ENCODE peak calls at places on chromosomes 16 and 17, in nine cellular contexts. J is Peyer's patch, N is HCT116, G is body of pancreas, T is sigmoid colon, W is uterus, E is IMR-90, V is thyroid gland, O is endothelial cell of umbilical vein. A is an unnamed sample. For H3K27me3 and H3K4me1, the result is how much of the 10 kb centered on the place peaks cover.

GRCh38 chr17:67772679-67773078 is 52.6 kb upstream of the BPTF start:
- DNase-seq in N (no peak), E (no peak), T (no peak), G (no peak), J (no peak), V (no peak), W (no peak), O (no peak), A (no peak)

GRCh38 chr16:75288596-75289120 is 37.2 kb upstream of the BCAR1 start:
- DNase-seq in V (peak), G (no peak), E (no peak), O (no peak), N (no peak), W (no peak), J (no peak), T (no peak), A (no peak)

GRCh38 chr17:51914613-51915012 is 243.9 kb downstream of the CA10 start:
- DNase-seq in T (no peak), W (no peak), N (no peak), V (no peak), G (no peak), E (no peak), J (no peak), O (no peak), A (no peak)

GRCh38 chr16:28974007-28974436 is 556 bp upstream of the SPNS1 start:
- DNase-seq in N (peak), T (no peak), E (peak), G (peak), J (no peak), W (peak), O (peak), V (peak), A (peak)

GRCh38 chr16:53061256-53061655 is 6.5 kb downstream of the CHD9 start:
- DNase-seq in V (no peak), T (no peak), N (no peak), E (no peak), G (no peak), O (no peak), J (no peak), W (no peak), A (no peak)

GRCh38 chr16:82625066-82625968 is 1.5 kb upstream of the CDH13 start:
- DNase-seq in T (peak), G (no peak), E (no peak), N (no peak), J (no peak), W (no peak), O (no peak), V (no peak), A (no peak)

GRCh38 chr16:82157836-82158235 is 12.2 kb downstream of the MPHOSPH6 start:
- DNase-seq in E (no peak), O (no peak), J (no peak), T (no peak), W (no peak), N (no peak), V (no peak), G (no peak), A (no peak)

GRCh38 chr16:69567031-69567680 is 1.4 kb downstream of the NFAT5 start:
- DNase-seq in J (no peak), V (peak), E (peak), T (no peak), W (peak), N (no peak), O (peak), G (peak), A (no peak)

GRCh38 chr17:16820161-16820877 is 130.3 kb downstream of the CCDC144A start:
- DNase-seq in W (no peak), V (no peak), G (no peak), N (no peak), O (no peak), T (no peak), E (no peak), J (no peak), A (peak)

GRCh38 chr16:57341441-57342303 is 16.9 kb upstream of the CCL22 start:
- DNase-seq in G (peak), T (no peak), O (no peak), E (peak), W (no peak), V (peak), J (no peak), N (no peak), A (peak)

GRCh38 chr17:40542562-40543411 is 22.5 kb downstream of the CCR7 start:
- DNase-seq in O (peak), V (no peak), E (peak), G (peak), T (peak), W (peak), N (no peak), J (peak), A (peak)

GRCh38 chr16:22788190-22788530 is 25.8 kb upstream of the HS3ST2 start:
- DNase-seq in N (no peak), G (no peak), W (no peak), V (no peak), E (no peak), J (no peak), O (no peak), T (no peak), A (no peak)

GRCh38 chr16:84117482-84117843 is 721 bp upstream of the MBTPS1 start:
- DNase-seq in G (no peak), J (no peak), W (no peak), V (no peak), N (no peak), O (peak), E (peak), T (no peak), A (no peak)

DNA sequence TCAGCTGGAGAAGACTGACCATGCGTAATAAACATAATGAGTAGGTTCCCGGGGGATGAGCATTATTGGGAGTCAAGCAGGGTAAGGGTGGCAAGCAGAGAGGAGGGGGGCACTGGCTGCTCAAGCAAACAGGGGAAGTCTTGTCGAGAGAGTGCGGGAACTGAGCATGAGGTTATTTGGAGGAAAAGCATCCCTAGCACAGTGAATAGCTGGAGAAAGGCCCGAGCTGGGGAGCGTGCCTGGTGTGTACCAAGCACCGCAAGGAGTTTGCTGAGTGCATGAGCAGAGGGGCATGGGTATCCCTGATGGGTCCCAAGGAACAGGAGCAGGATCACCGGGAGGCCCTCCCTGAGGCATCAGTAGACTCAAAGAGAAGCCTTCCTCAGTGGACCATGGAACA is 17.2 kb downstream of the CYTH1 start:
- DNase-seq in W (no peak), O (no peak), E (no peak), T (no peak), G (no peak), J (no peak), N (no peak), V (no peak), A (no peak)
- TF ChIP-seq POLR2A in W (no peak), O (no peak), E (no peak), T (no peak), G (no peak), J (no peak), N (no peak), V (no peak), A (no peak)

GRCh38 chr17:74691151-74691550 is 21.6 kb downstream of the CD300LF start:
- DNase-seq in E (no peak), G (no peak), W (no peak), N (no peak), J (no peak), T (peak), O (no peak), V (no peak), A (no peak)
- H3K27me3 ChIP-seq in E (under half), G (under half), W (under half), N (under half), J (under half), T (under half), O (under half), V (under half), A (under half)

GRCh38 chr17:17851101-17851500 is 14.3 kb upstream of the SREBF1 start:
- DNase-seq in G (no peak), W (no peak), V (peak), J (no peak), O (no peak), N (no peak), E (no peak), T (no peak), A (no peak)
- H3K4me1 ChIP-seq in G (under half), W (under half), V (half or more), J (under half), O (under half), N (under half), E (under half), T (under half), A (under half)

GRCh38 chr17:75516255-75516618 is at the start of gene TSEN54:
- DNase-seq in O (peak), E (peak), V (peak), G (peak), N (peak), T (peak), W (peak), J (peak), A (peak)

GRCh38 chr17:75515523-75516254 is at the start of gene CASKIN2:
- DNase-seq in G (peak), T (peak), W (peak), J (peak), E (peak), O (peak), N (peak), V (peak), A (peak)

GRCh38 chr17:75513667-75514052 is 1.7 kb downstream of the CASKIN2 start:
- DNase-seq in J (no peak), G (no peak), W (peak), V (no peak), O (no peak), T (no peak), E (no peak), N (no peak), A (no peak)

GRCh38 chr17:75514299-75515228 is 773 bp downstream of the CASKIN2 start:
- DNase-seq in G (peak), E (peak), V (peak), T (no peak), W (peak), N (no peak), O (no peak), J (no peak), A (peak)

DNA sequence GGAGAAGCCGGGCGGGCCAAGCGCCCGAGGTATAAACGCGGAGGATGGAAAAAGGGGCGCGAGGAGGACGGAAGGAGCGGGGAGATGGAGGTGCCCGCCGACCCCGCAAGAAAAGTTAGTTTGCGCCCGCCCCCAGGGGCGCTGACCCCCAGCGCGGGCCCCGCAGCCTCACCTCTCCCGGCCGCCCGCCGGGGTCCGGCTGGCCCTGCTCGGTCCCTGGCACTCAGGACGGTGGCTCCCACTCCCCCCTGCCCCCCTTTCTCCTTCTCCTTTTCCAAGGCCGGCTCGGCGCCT is 161 bp downstream of the CASKIN2 start:
- DNase-seq in W (no peak), E (no peak), N (no peak), V (no peak), G (no peak), O (no peak), J (no peak), T (no peak), A (no peak)
- TF ChIP-seq POLR2A in W (peak), E (no peak), N (no peak), V (no peak), G (peak), O (peak), J (no peak), T (no peak), A (no peak)

GRCh38 chr17:41579484-41580243 is 7.0 kb downstream of the KRT14 start:
- DNase-seq in W (peak), G (peak), T (peak), N (peak), J (peak), E (peak), V (peak), O (peak), A (peak)
- H3K27me3 ChIP-seq in W (under half), G (under half), T (under half), N (under half), J (under half), E (under half), V (under half), O (under half), A (under half)

GRCh38 chr17:2238432-2239169 is 65.0 kb downstream of the SMG6 start:
- DNase-seq in O (peak), T (peak), J (no peak), W (peak), N (no peak), G (peak), E (no peak), V (peak), A (peak)
- H3K4me1 ChIP-seq in O (under half), T (under half), J (under half), W (under half), N (under half), G (under half), E (under half), V (under half), A (under half)

GRCh38 chr17:66375121-66375520 is 72.7 kb downstream of the PRKCA start:
- DNase-seq in V (no peak), O (no peak), G (no peak), T (no peak), W (no peak), N (no peak), E (no peak), J (no peak), A (no peak)
- TF ChIP-seq POLR2A in V (no peak), O (no peak), G (no peak), T (no peak), W (no peak), N (no peak), E (no peak), J (no peak), A (no peak)

DNA sequence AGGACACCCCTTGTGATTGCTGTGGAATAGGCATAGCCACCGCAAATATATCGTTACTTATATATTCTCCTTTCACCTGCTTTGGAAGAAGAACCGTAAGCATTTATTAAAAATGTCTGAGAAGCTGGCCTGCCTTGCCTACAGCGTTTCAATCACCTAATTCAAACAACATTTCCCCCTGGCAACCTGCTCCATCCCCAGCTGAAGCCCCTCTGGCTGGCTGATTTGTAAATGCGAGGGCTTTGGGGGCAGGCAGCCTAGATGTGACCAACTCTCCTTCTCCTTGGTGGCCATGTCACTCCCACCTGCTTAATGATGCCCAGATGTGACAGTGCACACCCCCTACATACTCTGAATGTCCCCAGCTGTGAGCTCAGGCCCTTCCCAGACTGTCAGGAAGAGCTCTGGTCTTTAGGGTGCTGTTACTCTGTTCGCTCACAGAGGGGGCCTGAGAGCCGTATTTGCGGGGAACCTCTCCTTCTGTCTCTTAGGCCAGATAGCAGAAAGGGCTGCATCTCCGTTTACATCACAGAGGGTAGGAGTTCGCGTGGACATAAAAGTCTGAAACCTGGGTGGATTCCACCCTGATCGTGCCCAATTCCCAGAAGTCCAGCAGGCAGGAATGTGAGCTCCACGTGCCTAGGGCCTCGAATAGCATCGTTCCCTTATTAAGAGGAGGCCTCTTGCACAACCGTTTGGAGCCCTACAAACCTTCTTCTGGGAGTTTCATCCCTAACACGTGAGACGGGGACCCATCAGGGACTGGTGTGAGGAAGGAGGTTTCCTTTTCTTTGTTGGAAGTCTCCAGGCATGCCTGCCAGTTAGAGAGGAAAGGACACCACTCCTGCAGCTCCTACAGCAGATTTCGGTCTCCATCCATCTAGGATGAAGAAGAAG is 2.4 kb upstream of the SDK2 start:
- DNase-seq in W (no peak), J (no peak), V (no peak), N (no peak), O (no peak), G (no peak), T (no peak), E (no peak), A (no peak)
- H3K27me3 ChIP-seq in W (under half), J (under half), V (under half), N (under half), O (under half), G (under half), T (half or more), E (under half), A (half or more)

GRCh38 chr16:30761427-30761927 is 385 bp downstream of the CFAP119 start:
- DNase-seq in G (peak), E (peak), J (peak), T (no peak), W (no peak), V (peak), O (peak), N (no peak), A (peak)

GRCh38 chr16:30758988-30759461 is 2.8 kb downstream of the CFAP119 start:
- DNase-seq in V (no peak), T (peak), N (no peak), W (no peak), G (peak), J (no peak), O (no peak), E (no peak), A (no peak)

GRCh38 chr16:30760160-30760559 is 1.7 kb downstream of the CFAP119 start:
- DNase-seq in E (no peak), T (peak), V (no peak), N (no peak), O (no peak), J (no peak), G (no peak), W (no peak), A (no peak)

GRCh38 chr16:30761928-30762902 is at the start of the genes CFAP119 and RNF40:
- DNase-seq in W (peak), N (peak), J (peak), E (peak), O (peak), G (peak), T (peak), V (peak), A (peak)

GRCh38 chr16:30760577-30761426 is 1.1 kb downstream of the CFAP119 start:
- DNase-seq in N (no peak), W (no peak), J (no peak), T (no peak), O (no peak), G (no peak), V (no peak), E (no peak), A (no peak)
- H3K4me1 ChIP-seq in N (under half), W (under half), J (under half), T (under half), O (under half), G (under half), V (under half), E (under half), A (under half)

DNA sequence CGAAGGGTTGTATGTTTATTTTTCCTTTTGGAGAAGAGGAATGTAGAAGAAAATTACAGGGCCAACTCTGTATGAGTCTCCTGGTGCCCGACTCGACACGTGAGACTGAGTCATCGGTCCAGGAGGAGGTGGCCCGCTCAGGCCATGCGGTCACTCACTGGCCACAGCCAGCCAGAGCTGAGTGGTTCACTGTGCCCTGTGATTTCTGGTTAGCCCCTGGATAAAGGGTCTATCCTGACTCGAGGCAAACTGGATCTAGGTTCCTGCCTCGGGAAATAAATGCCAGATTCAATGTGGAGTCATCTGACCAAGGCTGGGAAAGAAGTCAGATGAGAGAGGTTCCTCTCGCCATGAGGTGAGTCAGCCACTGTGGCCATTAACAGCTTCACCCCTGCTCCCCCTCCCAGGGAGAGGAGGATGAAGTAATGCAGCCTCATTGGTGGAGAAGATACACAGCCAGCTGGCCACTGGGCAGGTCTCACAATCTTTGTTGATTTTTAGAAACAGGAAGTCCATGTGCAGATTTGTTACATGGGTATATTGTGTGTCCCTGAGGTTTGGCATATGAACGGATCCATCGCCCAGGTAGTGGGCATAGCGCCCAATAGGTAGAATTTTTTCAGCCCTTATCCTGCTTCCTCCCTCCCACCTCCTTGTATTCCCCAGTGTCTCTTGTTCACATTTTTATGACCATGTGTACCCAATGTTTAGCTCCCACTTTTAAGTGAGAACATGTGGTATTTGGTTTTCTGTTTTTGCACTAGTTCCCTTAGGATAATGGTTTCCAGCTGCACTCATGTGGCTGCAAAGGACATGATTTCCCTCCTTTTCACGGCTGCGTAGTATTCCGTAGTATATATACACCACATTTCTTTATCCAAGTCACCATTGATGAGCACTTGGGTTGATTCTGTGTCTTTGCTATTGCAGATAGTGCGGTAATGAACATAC is 21.7 kb upstream of the USP36 start:
- DNase-seq in E (peak), N (peak), T (peak), J (no peak), V (peak), W (peak), O (peak), G (peak), A (peak)
- TF ChIP-seq POLR2A in E (peak), N (peak), T (no peak), J (no peak), V (no peak), W (peak), O (peak), G (peak), A (no peak)

A was measured in transverse colon.